ENCODE peak calls at places on chromosomes 13 and 19, in eight cellular contexts. V is foreskin fibroblast, S is fibroblast of pulmonary artery, B is lung, X is uterus, K is trophoblast cell, N is BE2C, M is stomach. H is an unnamed sample.

GRCh38 chr13:67152123-67152522 is 78.0 kb downstream of the PCDH9 start:
- DNase-seq in M (no peak), V (no peak), N (peak), X (no peak), S (no peak), K (no peak), B (no peak), H (no peak)

GRCh38 chr19:6216996-6217751 is 62.6 kb downstream of the MLLT1 start:
- DNase-seq in S (peak), N (peak), M (no peak), V (no peak), K (no peak), B (peak), X (peak), H (no peak)

GRCh38 chr13:20193142-20193923 is 595 bp upstream of the GJB2 start:
- DNase-seq in V (no peak), X (no peak), B (no peak), M (no peak), K (no peak), S (no peak), N (no peak), H (no peak)

GRCh38 chr19:22607653-22608430 is 26.3 kb upstream of the ZNF492 start:
- DNase-seq in B (no peak), S (no peak), N (no peak), X (no peak), M (no peak), V (no peak), K (no peak), H (no peak)

GRCh38 chr13:36453518-36453917 is 21.2 kb downstream of the CCNA1 start:
- DNase-seq in S (peak), M (no peak), B (no peak), K (no peak), X (no peak), V (no peak), N (no peak), H (no peak)

GRCh38 chr19:29576043-29576442 is 30.0 kb upstream of the POP4 start:
- DNase-seq in V (no peak), B (no peak), N (no peak), S (no peak), X (no peak), K (no peak), M (no peak), H (no peak)

GRCh38 chr19:10419200-10419645 is 1.1 kb upstream of the PDE4A start:
- DNase-seq in K (no peak), V (no peak), X (no peak), S (no peak), M (no peak), B (no peak), N (peak), H (no peak)

GRCh38 chr13:111228262-111229144 is 91.9 kb upstream of the TEX29 start:
- DNase-seq in B (no peak), K (no peak), S (no peak), X (no peak), V (no peak), N (no peak), M (no peak), H (no peak)

GRCh38 chr13:24458736-24459135 is 53.8 kb downstream of the PARP4 start:
- DNase-seq in B (no peak), N (no peak), K (no peak), V (no peak), M (no peak), S (peak), X (no peak), H (no peak)

GRCh38 chr19:46890423-46891170 is 29.8 kb downstream of the ARHGAP35 start:
- DNase-seq in V (peak), M (no peak), S (peak), X (no peak), B (no peak), K (no peak), N (no peak), H (peak)

GRCh38 chr19:42301646-42302204 is at the start of gene PRR19:
- DNase-seq in K (peak), M (no peak), X (no peak), N (no peak), V (no peak), S (no peak), B (no peak), H (no peak)

GRCh38 chr13:51564671-51565070 is 19.6 kb upstream of the WDFY2 start:
- DNase-seq in B (no peak), K (peak), V (no peak), M (no peak), N (no peak), S (no peak), X (no peak), H (no peak)

GRCh38 chr19:18429717-18430416 is 8.1 kb downstream of the ISYNA1 start:
- DNase-seq in K (no peak), B (no peak), M (no peak), X (peak), S (no peak), V (no peak), N (peak), H (no peak)
- H3K4me3 ChIP-seq in K (peak), B (no peak), M (peak), X (no peak), S (no peak), V (peak), N (peak), H (no peak)

GRCh38 chr19:33297401-33298145 is 4.8 kb downstream of the CEBPA start:
- DNase-seq in K (peak), X (peak), N (no peak), M (no peak), B (no peak), V (no peak), S (no peak), H (no peak)

GRCh38 chr19:33300016-33300981 is 2.0 kb downstream of the CEBPA start:
- DNase-seq in X (no peak), M (peak), N (no peak), V (no peak), S (no peak), B (peak), K (peak), H (no peak)

GRCh38 chr19:33298146-33298911 is 4.0 kb downstream of the CEBPA start:
- DNase-seq in V (no peak), M (peak), S (no peak), B (no peak), X (no peak), K (peak), N (no peak), H (no peak)

GRCh38 chr19:33301011-33301899 is 1.1 kb downstream of the CEBPA start:
- DNase-seq in S (no peak), V (no peak), B (peak), M (peak), N (no peak), X (no peak), K (no peak), H (no peak)

DNA sequence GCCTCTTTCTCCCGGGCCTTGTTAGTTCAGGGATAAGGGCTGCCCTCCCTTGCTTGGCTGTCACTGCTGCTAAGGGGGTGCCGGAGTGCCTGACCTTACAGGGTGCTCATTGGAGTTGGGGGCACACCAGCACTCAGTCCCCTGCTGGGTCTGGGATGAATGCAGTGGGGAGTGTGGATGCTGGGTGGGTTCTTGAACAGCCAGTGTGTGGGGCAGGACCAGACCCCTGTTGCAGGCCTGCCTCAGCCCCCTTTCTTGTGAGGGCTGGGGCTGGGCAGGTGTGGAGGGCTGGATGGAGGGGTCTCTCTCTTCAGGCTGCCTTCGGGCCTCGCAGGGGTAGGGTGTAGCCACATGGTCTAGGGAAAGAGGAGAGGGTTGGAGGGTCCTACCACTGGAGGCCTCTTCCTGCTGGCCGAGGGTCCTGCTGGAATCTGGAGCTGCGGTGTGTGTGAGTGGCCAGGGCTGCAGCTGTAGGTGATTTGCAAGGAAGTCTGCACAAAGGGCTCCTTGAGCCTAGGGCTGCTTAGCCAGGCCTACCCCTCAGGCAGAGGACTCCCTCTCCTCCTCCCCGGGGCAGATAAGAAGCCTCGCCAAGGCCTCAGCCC is 3.2 kb downstream of the CEBPA start:
- DNase-seq in X (no peak), B (no peak), N (no peak), M (no peak), V (no peak), S (no peak), K (peak), H (no peak)
- H3K4me3 ChIP-seq in X (no peak), B (no peak), N (no peak), M (no peak), V (no peak), S (no peak), K (no peak), H (no peak)

GRCh38 chr19:7918615-7919421 is 1.3 kb upstream of the SNAPC2 start:
- DNase-seq in M (no peak), X (no peak), K (no peak), N (no peak), B (no peak), S (no peak), V (no peak), H (no peak)
- H3K4me3 ChIP-seq in M (no peak), X (no peak), K (no peak), N (no peak), B (no peak), S (no peak), V (no peak), H (no peak)

GRCh38 chr19:16023558-16023915 is 52.8 kb upstream of the TPM4 start:
- DNase-seq in M (no peak), V (no peak), K (no peak), N (no peak), B (no peak), X (no peak), S (no peak), H (no peak)

GRCh38 chr19:16022251-16022650 is 54.0 kb upstream of the TPM4 start:
- DNase-seq in X (no peak), M (no peak), K (no peak), V (no peak), B (no peak), N (no peak), S (no peak), H (no peak)

GRCh38 chr19:16019691-16020448 is 56.4 kb upstream of the TPM4 start:
- DNase-seq in K (no peak), B (no peak), N (no peak), X (no peak), V (no peak), S (no peak), M (no peak), H (no peak)

GRCh38 chr19:16022681-16023557 is 53.4 kb upstream of the TPM4 start:
- DNase-seq in V (no peak), B (no peak), X (no peak), S (no peak), N (no peak), K (no peak), M (no peak), H (no peak)

GRCh38 chr19:16021796-16022195 is 54.5 kb upstream of the TPM4 start:
- DNase-seq in K (no peak), N (no peak), X (no peak), V (no peak), M (no peak), B (no peak), S (no peak), H (no peak)
- H3K4me3 ChIP-seq in K (no peak), N (no peak), X (no peak), V (no peak), M (no peak), B (no peak), S (no peak), H (no peak)

GRCh38 chr19:35740108-35740422 is 2.2 kb downstream of the IGFLR1 start:
- DNase-seq in V (no peak), N (no peak), B (no peak), K (no peak), S (no peak), M (no peak), X (no peak), H (no peak)

GRCh38 chr19:35738887-35739229 is 3.4 kb downstream of the IGFLR1 start:
- DNase-seq in S (no peak), X (no peak), K (no peak), B (no peak), N (no peak), M (no peak), V (no peak), H (no peak)

GRCh38 chr19:35738021-35738886 is 4.0 kb downstream of the IGFLR1 start:
- DNase-seq in M (no peak), X (no peak), K (no peak), N (no peak), S (no peak), V (no peak), B (no peak), H (no peak)

GRCh38 chr19:35740423-35741215 is 1.6 kb downstream of the IGFLR1 start:
- DNase-seq in M (peak), S (peak), V (peak), B (peak), K (peak), X (peak), N (peak), H (peak)

GRCh38 chr19:35739275-35740107 is 2.8 kb downstream of the IGFLR1 start:
- DNase-seq in B (no peak), M (no peak), X (no peak), N (no peak), V (no peak), K (no peak), S (no peak), H (no peak)
- H3K4me3 ChIP-seq in B (no peak), M (peak), X (peak), N (peak), V (peak), K (no peak), S (peak), H (peak)

GRCh38 chr19:15374796-15375440 is 4.7 kb downstream of the AKAP8 start:
- DNase-seq in X (peak), B (no peak), K (no peak), M (no peak), V (no peak), S (no peak), N (no peak), H (no peak)

GRCh38 chr19:15372891-15373301 is 6.7 kb downstream of the AKAP8 start:
- DNase-seq in B (no peak), N (no peak), K (no peak), S (no peak), M (no peak), V (no peak), X (no peak), H (no peak)

GRCh38 chr19:15373644-15374043 is 5.9 kb downstream of the AKAP8 start:
- DNase-seq in B (no peak), N (no peak), X (no peak), K (no peak), V (no peak), M (no peak), S (no peak), H (no peak)

GRCh38 chr19:15372470-15372869 is 7.1 kb downstream of the AKAP8 start:
- DNase-seq in S (no peak), V (no peak), X (no peak), B (no peak), K (no peak), M (no peak), N (no peak), H (no peak)

GRCh38 chr19:15374105-15374651 is 5.4 kb downstream of the AKAP8 start:
- DNase-seq in S (no peak), X (no peak), V (no peak), N (no peak), M (no peak), B (no peak), K (no peak), H (no peak)
- H3K4me3 ChIP-seq in S (no peak), X (no peak), V (no peak), N (no peak), M (no peak), B (no peak), K (no peak), H (no peak)

GRCh38 chr13:75223981-75224742 is 257.8 kb downstream of the TBC1D4 start:
- DNase-seq in B (no peak), S (no peak), K (no peak), M (no peak), X (no peak), N (no peak), V (no peak), H (no peak)
- H3K4me3 ChIP-seq in B (no peak), S (no peak), K (no peak), M (no peak), X (no peak), N (no peak), V (no peak), H (no peak)

GRCh38 chr13:48318014-48318713 is 14.6 kb downstream of the RB1 start:
- DNase-seq in S (no peak), X (no peak), K (no peak), M (no peak), B (no peak), V (no peak), N (no peak), H (no peak)
- H3K4me3 ChIP-seq in S (no peak), X (no peak), K (no peak), M (peak), B (no peak), V (no peak), N (no peak), H (no peak)

DNA sequence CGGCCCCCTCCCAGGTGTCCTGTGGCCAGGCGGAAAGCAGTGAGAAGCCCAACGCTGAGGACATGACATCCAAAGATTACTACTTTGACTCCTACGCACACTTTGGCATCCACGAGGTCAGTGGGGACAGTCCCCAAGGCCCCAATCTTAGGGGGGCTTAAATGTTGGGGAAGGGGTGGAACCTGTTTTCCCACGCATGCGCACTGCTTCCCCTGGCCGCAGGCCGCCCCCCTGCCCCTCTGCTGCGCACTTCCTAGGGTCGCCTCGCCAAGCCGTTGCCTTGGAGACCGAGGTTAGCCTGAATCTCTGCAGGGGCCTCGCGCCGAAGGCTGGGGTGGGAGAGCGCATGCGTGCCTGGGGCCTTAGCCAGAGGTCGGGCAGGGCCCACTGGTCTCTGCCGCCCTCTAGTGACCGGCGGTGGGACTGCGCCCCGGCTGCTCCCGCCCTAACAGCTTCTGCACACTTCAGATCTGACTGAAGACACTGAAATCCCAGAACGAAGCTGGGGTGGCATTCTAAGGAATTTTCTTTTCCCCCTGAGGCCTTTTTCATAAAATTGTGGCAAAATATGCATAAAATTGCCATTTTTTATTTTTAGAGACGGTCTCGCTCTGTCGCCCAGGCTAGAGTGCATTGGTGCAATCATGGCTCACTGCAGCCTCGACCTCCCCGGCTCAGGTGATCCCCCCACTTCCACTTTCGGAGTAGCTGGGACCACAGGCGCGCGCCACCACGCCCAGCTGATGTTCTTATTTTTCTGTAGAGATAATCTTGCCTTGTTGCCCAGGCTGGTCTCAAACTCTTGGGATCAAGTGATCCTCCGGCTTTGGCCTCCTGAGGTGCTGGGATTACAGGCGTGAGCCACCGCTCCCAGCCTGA is 3.6 kb downstream of the PRMT1 start:
- DNase-seq in K (peak), X (peak), S (peak), M (peak), B (peak), V (peak), N (peak), H (peak)
- H3K4me3 ChIP-seq in K (no peak), X (no peak), S (no peak), M (peak), B (no peak), V (no peak), N (peak), H (peak)